ENCODE peak calls at places on chromosome 22, in ten cellular contexts. W, S, R, T, N, J, B, O, Y and M are unnamed samples.

GRCh38 chr22:29740216-29740615 is 20.4 kb downstream of the CABP7 start:
- DNase-seq in W (no peak), S (no peak), R (no peak), T (no peak), N (no peak), J (no peak), B (no peak), O (no peak), Y (no peak), M (no peak)

GRCh38 chr22:20418211-20418788 is 19.3 kb downstream of the SCARF2 start:
- DNase-seq in W (peak; percentile 89), S (peak; percentile 89), R (peak; percentile 40), T (peak; percentile 80), N (peak; percentile 77), J (peak; percentile 90), B (peak; percentile 93), O (peak; percentile 84), Y (peak; percentile 49), M (peak; percentile 92)

GRCh38 chr22:46070722-46071450 is 79.4 kb upstream of the PPARA start:
- DNase-seq in W (peak; percentile 80), S (peak; percentile 84), R (no peak), T (peak; percentile 54), N (no peak), J (peak; percentile 73), B (peak; percentile 76), O (peak; percentile 78), Y (peak; percentile 73), M (peak; percentile 89)

GRCh38 chr22:27961182-27961581 is 42.1 kb upstream of the PITPNB start:
- DNase-seq in W (no peak), S (no peak), R (no peak), T (no peak), N (no peak), J (no peak), B (no peak), O (no peak), Y (no peak), M (no peak)

GRCh38 chr22:44455151-44455962 is 42.7 kb downstream of the RTL6 start:
- DNase-seq in W (no peak), S (no peak), R (peak; percentile 40), T (no peak), N (peak; percentile 56), J (no peak), B (no peak), O (no peak), Y (no peak), M (no peak)

GRCh38 chr22:45738206-45738605 is 66.6 kb downstream of the ATXN10 start:
- DNase-seq in W (no peak), S (no peak), R (no peak), T (peak; percentile 35), N (no peak), J (no peak), B (no peak), O (no peak), Y (no peak), M (no peak)

GRCh38 chr22:19965771-19966709 is 24.4 kb upstream of the TXNRD2 start:
- DNase-seq in W (no peak), S (no peak), R (no peak), T (no peak), N (no peak), J (no peak), B (no peak), O (no peak), Y (no peak), M (no peak)

GRCh38 chr22:41565403-41566054 is 4.7 kb downstream of the CSDC2 start:
- DNase-seq in W (no peak), S (peak; percentile 78), R (no peak), T (peak; percentile 89), N (no peak), J (peak; percentile 67), B (peak; percentile 82), O (no peak), Y (peak; percentile 76), M (no peak)

GRCh38 chr22:26501996-26502395 is 10.3 kb downstream of the TFIP11 start:
- DNase-seq in W (no peak), S (no peak), R (no peak), T (no peak), N (no peak), J (no peak), B (no peak), O (no peak), Y (no peak), M (no peak)
- H3K4me1 ChIP-seq in W (peaks cover 10% of the 10 kb centered on the region), S (no peaks in the 10 kb centered on the region), R (peaks cover 17% of the 10 kb centered on the region), T (no peaks in the 10 kb centered on the region), N (peaks cover 20% of the 10 kb centered on the region), J (no peaks in the 10 kb centered on the region), B (no peaks in the 10 kb centered on the region), O (peaks cover 31% of the 10 kb centered on the region), Y (no peaks in the 10 kb centered on the region), M (peaks cover 11% of the 10 kb centered on the region)

DNA sequence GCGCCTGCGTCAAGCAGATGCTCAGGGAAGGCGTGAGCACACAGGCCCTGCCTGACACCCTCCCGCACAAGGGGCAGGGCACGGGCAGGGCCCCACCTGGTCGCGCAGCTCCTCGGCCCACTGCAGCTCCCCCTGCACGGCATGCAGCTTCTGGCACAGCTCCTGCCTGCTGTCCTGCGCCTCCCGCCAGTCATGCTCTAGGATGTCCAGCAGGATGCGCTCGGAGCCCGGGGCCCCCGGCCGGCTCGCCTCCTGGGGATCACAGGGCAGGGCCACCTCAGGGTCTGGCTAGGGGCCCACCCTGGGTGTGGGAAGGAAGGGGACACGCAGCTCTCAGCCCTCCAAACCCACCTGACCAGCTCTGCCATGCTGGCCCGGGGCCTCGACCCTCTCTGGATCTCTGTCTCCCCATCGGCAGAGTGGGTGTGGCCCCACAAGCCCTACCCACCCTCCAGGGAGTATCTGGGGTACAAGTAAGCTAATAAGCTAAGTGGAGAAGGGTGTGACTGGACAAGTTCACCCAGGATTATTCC is 10.7 kb downstream of the CARD10 start:
- DNase-seq in W (no peak), S (no peak), R (no peak), T (no peak), N (no peak), J (no peak), B (no peak), O (peak; percentile 44), Y (no peak), M (peak; percentile 70)
- TF ChIP-seq CTCF in W (peak; percentile 36), S (no peak), R (no peak), T (no peak), N (peak; percentile 41), J (no peak), B (no peak), O (peak; percentile 57), Y (no peak), M (peak; percentile 16)

GRCh38 chr22:38861927-38862326 is 10.1 kb downstream of the CBX6 start:
- DNase-seq in W (no peak), S (no peak), R (no peak), T (no peak), N (no peak), J (no peak), B (no peak), O (no peak), Y (no peak), M (peak; percentile 40)
- H3K4me1 ChIP-seq in W (peaks cover 41% of the 10 kb centered on the region), S (peaks cover 27% of the 10 kb centered on the region), R (no peaks in the 10 kb centered on the region), T (no peaks in the 10 kb centered on the region), N (peaks cover 49% of the 10 kb centered on the region), J (peaks cover 3% of the 10 kb centered on the region), B (no peaks in the 10 kb centered on the region), O (peaks cover 55% of the 10 kb centered on the region), Y (peaks cover 9% of the 10 kb centered on the region), M (peaks cover 20% of the 10 kb centered on the region)

GRCh38 chr22:48428556-48429371 is 1398.9 kb downstream of the BRD1 start:
- DNase-seq in W (no peak), S (no peak), R (no peak), T (no peak), N (no peak), J (no peak), B (no peak), O (no peak), Y (no peak), M (no peak)
- TF ChIP-seq CTCF in W (no peak), S (no peak), R (no peak), T (no peak), N (no peak), J (no peak), B (no peak), O (no peak), Y (no peak), M (no peak)

GRCh38 chr22:37601203-37601539 is 7.5 kb upstream of the GGA1 start:
- DNase-seq in W (no peak), S (no peak), R (no peak), T (no peak), N (no peak), J (no peak), B (no peak), O (no peak), Y (no peak), M (no peak)
- H3K4me1 ChIP-seq in W (peaks cover 9% of the 10 kb centered on the region), S (no peaks in the 10 kb centered on the region), R (peaks cover 26% of the 10 kb centered on the region), T (no peaks in the 10 kb centered on the region), N (no peaks in the 10 kb centered on the region), J (no peaks in the 10 kb centered on the region), B (peaks cover 5% of the 10 kb centered on the region), O (peaks cover 5% of the 10 kb centered on the region), Y (no peaks in the 10 kb centered on the region), M (no peaks in the 10 kb centered on the region)

GRCh38 chr22:38203090-38203810 is 1.5 kb downstream of the MAFF start:
- DNase-seq in W (peak; percentile 85), S (peak; percentile 59), R (no peak), T (peak; percentile 53), N (no peak), J (peak; percentile 75), B (peak; percentile 35), O (no peak), Y (peak; percentile 68), M (peak; percentile 85)

GRCh38 chr22:38203855-38204497 is 2.2 kb downstream of the MAFF start:
- DNase-seq in W (no peak), S (no peak), R (no peak), T (peak; percentile 83), N (no peak), J (no peak), B (no peak), O (no peak), Y (peak; percentile 31), M (no peak)

GRCh38 chr22:38201718-38202436 is at the start of gene MAFF:
- DNase-seq in W (peak; percentile 98), S (peak; percentile 99), R (peak; percentile 75), T (peak; percentile 98), N (peak; percentile 98), J (peak; percentile 99), B (peak; percentile 98), O (peak; percentile 96), Y (peak; percentile 95), M (peak; percentile 98)

GRCh38 chr22:38201371-38201717 is 450 bp upstream of the MAFF start:
- DNase-seq in W (no peak), S (no peak), R (no peak), T (no peak), N (no peak), J (no peak), B (no peak), O (no peak), Y (no peak), M (no peak)

DNA sequence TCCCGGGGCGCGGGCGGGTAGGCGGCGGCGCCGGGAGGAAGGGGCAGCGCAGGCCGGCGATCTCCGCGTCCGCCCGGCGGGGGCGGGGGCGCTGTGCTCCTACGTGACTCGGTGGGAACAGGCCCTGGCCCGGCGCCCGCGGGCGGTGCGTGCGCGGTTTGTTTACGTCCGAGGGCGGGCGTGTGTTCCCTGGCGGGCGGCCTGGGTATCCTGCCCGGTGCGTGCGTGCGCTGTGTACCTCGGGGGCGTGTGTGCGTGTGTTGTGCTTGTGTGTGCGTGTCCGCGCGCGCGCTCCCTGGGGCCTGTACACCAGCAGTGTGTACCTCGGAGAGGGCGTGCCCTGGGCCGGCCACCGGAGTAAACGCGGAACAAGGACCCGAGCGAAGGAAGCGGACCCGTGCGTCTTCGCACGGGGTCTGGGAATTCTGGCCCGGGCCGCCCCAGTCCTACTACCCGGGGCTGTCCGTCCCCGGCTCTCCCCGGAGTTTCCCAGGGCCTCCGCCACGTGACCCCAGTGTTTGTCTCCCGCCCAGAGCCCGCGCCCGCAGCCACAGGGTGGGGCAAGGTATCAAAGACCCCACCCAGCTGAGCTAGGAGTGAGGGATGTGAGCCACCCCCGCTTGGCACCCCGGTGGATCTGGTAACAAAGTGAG is 769 bp downstream of the MAFF start:
- DNase-seq in W (peak; percentile 92), S (peak; percentile 95), R (no peak), T (peak; percentile 92), N (peak; percentile 93), J (peak; percentile 94), B (peak; percentile 94), O (peak; percentile 89), Y (peak; percentile 76), M (peak; percentile 93)
- TF ChIP-seq CTCF in W (peak; percentile 30), S (peak; percentile 61), R (no peak), T (peak; percentile 28), N (peak; percentile 51), J (no peak), B (no peak), O (peak; percentile 35), Y (peak; percentile 11), M (no peak)